ENCODE peak calls at places on chromosome X, in four cellular contexts. K is left lung, B is uterus, Q is fibroblast of lung. E is an unnamed sample. For H3K36me3, the result is how much of the 10 kb centered on the place peaks cover.

GRCh38 chrX:118188977-118189376 is 72.4 kb upstream of the KLHL13 start:
- DNase-seq in K (no peak), Q (no peak), B (no peak), E (no peak)

GRCh38 chrX:123756320-123756719 is 23.5 kb upstream of the THOC2 start:
- DNase-seq in B (no peak), Q (peak), K (no peak), E (no peak)

GRCh38 chrX:80747832-80748231 is 61.8 kb downstream of the BRWD3 start:
- DNase-seq in Q (peak), K (no peak), B (no peak), E (peak)

GRCh38 chrX:73876897-73877296 is 313.9 kb downstream of the CHIC1 start:
- DNase-seq in Q (no peak), K (no peak), B (no peak), E (peak)

GRCh38 chrX:40166582-40166981 is 68.8 kb upstream of the BCOR start:
- DNase-seq in B (peak), Q (no peak), K (no peak), E (no peak)

GRCh38 chrX:29617725-29618124 is 597.6 kb upstream of the MAGEB2 start:
- DNase-seq in K (no peak), B (no peak), Q (peak), E (no peak)

GRCh38 chrX:113305496-113305895 is 464.9 kb upstream of the AMOT start:
- DNase-seq in Q (peak), B (no peak), K (no peak), E (peak)

GRCh38 chrX:110175146-110175545 is 142.7 kb downstream of the AMMECR1 start:
- DNase-seq in Q (no peak), K (no peak), B (no peak), E (no peak)

GRCh38 chrX:77731821-77732419 is 54.1 kb downstream of the ATRX start:
- DNase-seq in Q (no peak), B (no peak), K (no peak), E (no peak)

GRCh38 chrX:41603591-41603990 is 85.2 kb upstream of the GPR34 start:
- DNase-seq in Q (no peak), B (no peak), K (no peak), E (no peak)

GRCh38 chrX:135114392-135114791 is 5.9 kb downstream of the ETDB start:
- DNase-seq in K (no peak), B (no peak), Q (no peak), E (no peak)

GRCh38 chrX:118727686-118728339 is 407 bp downstream of the IL13RA1 start:
- DNase-seq in Q (peak), K (peak), B (peak), E (no peak)

GRCh38 chrX:25072247-25072646 is 56.5 kb upstream of the ARX start:
- DNase-seq in K (no peak), B (no peak), Q (no peak), E (no peak)

GRCh38 chrX:16687514-16687913 is 25.0 kb downstream of the CTPS2 start:
- DNase-seq in Q (no peak), B (no peak), K (no peak), E (no peak)

GRCh38 chrX:118723376-118723775 is 4.0 kb upstream of the IL13RA1 start:
- DNase-seq in K (no peak), B (no peak), Q (no peak), E (peak)

GRCh38 chrX:69424161-69424560 is 80.0 kb upstream of the NALF2 start:
- DNase-seq in B (no peak), K (no peak), Q (peak), E (peak)

GRCh38 chrX:69037786-69038185 is 127.5 kb downstream of the PJA1 start:
- DNase-seq in Q (no peak), B (no peak), K (no peak), E (no peak)

GRCh38 chrX:153400146-153401132 is 711 bp downstream of the PNMA6E start:
- DNase-seq in K (peak), B (no peak), Q (no peak), E (no peak)

GRCh38 chrX:17046478-17047097 is 100.1 kb downstream of the REPS2 start:
- DNase-seq in Q (peak), K (no peak), B (peak), E (peak)

GRCh38 chrX:39939678-39940077 is 158.1 kb downstream of the BCOR start:
- DNase-seq in K (no peak), B (no peak), Q (no peak), E (no peak)

GRCh38 chrX:139518475-139518874 is 12.1 kb upstream of the F9 start:
- DNase-seq in Q (no peak), B (no peak), K (no peak), E (no peak)

GRCh38 chrX:11351375-11352295 is 58.4 kb downstream of the AMELX start:
- DNase-seq in K (no peak), B (peak), Q (peak), E (no peak)

GRCh38 chrX:25144043-25144940 is 128.5 kb upstream of the ARX start:
- DNase-seq in Q (peak), B (peak), K (no peak), E (peak)

GRCh38 chrX:39308126-39308525 is 506.9 kb downstream of the MID1IP1 start:
- DNase-seq in B (no peak), K (no peak), Q (no peak), E (no peak)

GRCh38 chrX:70479970-70480659 is 35.5 kb downstream of the DLG3 start:
- DNase-seq in B (no peak), K (no peak), Q (peak), E (peak)

GRCh38 chrX:47080215-47080914 is 2.1 kb downstream of the RGN start:
- DNase-seq in B (no peak), K (no peak), Q (no peak), E (no peak)

GRCh38 chrX:105658136-105658535 is 164.2 kb upstream of the NRK start:
- DNase-seq in Q (peak), B (no peak), K (no peak), E (peak)

GRCh38 chrX:78237127-78237526 is 90.3 kb downstream of the CYSLTR1 start:
- DNase-seq in B (no peak), K (no peak), Q (no peak), E (peak)

GRCh38 chrX:20140410-20140809 is 1.2 kb downstream of the EIF1AX start:
- DNase-seq in K (no peak), B (no peak), Q (no peak), E (no peak)

GRCh38 chrX:47644557-47645091 is 5.7 kb downstream of the ELK1 start:
- DNase-seq in K (no peak), B (no peak), Q (peak), E (no peak)

GRCh38 chrX:154116514-154116913 is 19.0 kb upstream of the MECP2 start:
- DNase-seq in B (no peak), Q (no peak), K (no peak), E (no peak)

GRCh38 chrX:41468647-41469323 is 21.6 kb downstream of the NYX start:
- DNase-seq in B (no peak), K (no peak), Q (peak), E (peak)

GRCh38 chrX:11464836-11465458 is 171.7 kb downstream of the AMELX start:
- DNase-seq in B (no peak), Q (no peak), K (no peak), E (peak)

GRCh38 chrX:13469963-13470679 is 99.3 kb upstream of the EGFL6 start:
- DNase-seq in B (no peak), Q (peak), K (no peak), E (peak)

GRCh38 chrX:125293792-125294780 is 25.6 kb upstream of the TEX13C start:
- DNase-seq in B (no peak), K (no peak), Q (no peak), E (peak)

GRCh38 chrX:30793767-30794103 is 95.3 kb downstream of the TAB3 start:
- DNase-seq in Q (no peak), B (no peak), K (no peak), E (no peak)

DNA sequence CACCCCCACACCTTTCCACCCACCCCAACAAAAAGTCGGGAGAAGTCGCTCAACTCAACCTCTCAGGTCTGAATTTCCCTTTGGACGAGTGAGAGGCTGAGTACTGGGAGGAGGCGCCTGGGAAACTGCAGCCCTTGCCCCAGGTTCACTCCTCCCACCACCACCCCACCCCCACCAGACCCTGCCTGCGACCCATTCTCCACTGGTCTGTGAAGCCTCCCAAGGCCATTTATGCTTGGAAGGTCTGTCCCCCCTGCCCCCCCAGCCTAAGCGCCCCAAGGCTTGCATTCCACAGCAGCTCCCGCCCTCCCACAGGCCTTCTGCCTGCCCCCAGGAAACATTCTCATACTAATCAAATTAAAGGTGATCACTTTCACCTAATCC is 27.2 kb downstream of the ELF4 start:
- DNase-seq in B (no peak), Q (no peak), K (no peak), E (no peak)
- H3K4me3 ChIP-seq in B (no peak), Q (no peak), K (no peak), E (no peak)

GRCh38 chrX:36973575-36973974 is 34.6 kb upstream of the FAM47C start:
- DNase-seq in K (no peak), Q (no peak), B (no peak), E (no peak)

GRCh38 chrX:36978886-36979285 is 29.3 kb upstream of the FAM47C start:
- DNase-seq in B (no peak), K (no peak), Q (peak), E (peak)

GRCh38 chrX:36974896-36975295 is 33.3 kb upstream of the FAM47C start:
- DNase-seq in K (no peak), Q (no peak), B (no peak), E (no peak)
- H3K36me3 ChIP-seq in K (under half), Q (under half), B (under half), E (under half)

GRCh38 chrX:115900425-115900824 is 270.1 kb upstream of the AGTR2 start:
- DNase-seq in B (no peak), K (no peak), Q (no peak), E (no peak)
- TF ChIP-seq CTCF in B (no peak), K (no peak), Q (no peak), E (no peak)

GRCh38 chrX:151176351-151176750 is at the start of gene GPR50:
- DNase-seq in B (no peak), K (no peak), Q (no peak), E (no peak)
- H3K4me3 ChIP-seq in B (no peak), K (no peak), Q (no peak), E (no peak)

E was measured in bronchial epithelial cell.